ENCODE peak calls at places on chromosome 4, in eight cellular contexts. B is A673, Z is WERI-Rb-1, R is left lung, I is H7, O is ovary, J is bronchial epithelial cell, H is upper lobe of right lung. P is an unnamed sample.

GRCh38 chr4:5816101-5816500 is 76.8 kb downstream of the CRMP1 start:
- DNase-seq in H (peak; percentile 29), Z (no peak), R (no peak), O (no peak), I (no peak), J (no peak), B (no peak), P (no peak)

GRCh38 chr4:42641155-42641554 is 15.8 kb downstream of the ATP8A1 start:
- DNase-seq in I (no peak), R (no peak), J (no peak), Z (no peak), B (no peak), H (no peak), O (no peak), P (no peak)

GRCh38 chr4:151727365-151727764 is 33.4 kb downstream of the GATB start:
- DNase-seq in R (no peak), H (no peak), I (no peak), B (no peak), Z (no peak), J (peak; percentile 89), O (no peak), P (no peak)

GRCh38 chr4:141636077-141636770 is at the start of gene IL15:
- DNase-seq in O (peak; percentile 41), I (peak; percentile 79), J (peak; percentile 29), R (peak; percentile 91), H (peak; percentile 87), B (peak; percentile 24), Z (peak; percentile 44), P (peak; percentile 85)

GRCh38 chr4:1345905-1346780 is 865 bp upstream of the UVSSA start:
- DNase-seq in Z (peak; percentile 68), R (peak; percentile 87), I (peak; percentile 89), O (peak; percentile 61), B (peak; percentile 72), J (no peak), H (peak; percentile 78), P (peak; percentile 60)

GRCh38 chr4:180664766-180665368 is 1578.3 kb upstream of the TENM3 start:
- DNase-seq in H (no peak), O (peak; percentile 56), Z (peak; percentile 85), B (peak; percentile 95), I (peak; percentile 29), J (peak; percentile 75), R (no peak), P (peak; percentile 19)

GRCh38 chr4:789571-790465 is 36.1 kb downstream of the CPLX1 start:
- DNase-seq in Z (peak; percentile 80), H (no peak), B (no peak), R (peak; percentile 77), J (no peak), I (no peak), O (no peak), P (no peak)

GRCh38 chr4:140103676-140104075 is 50.3 kb downstream of the MAML3 start:
- DNase-seq in J (peak; percentile 71), B (peak; percentile 23), I (no peak), O (no peak), H (no peak), R (no peak), Z (no peak), P (peak; percentile 72)

GRCh38 chr4:2930821-2931764 is 32.1 kb downstream of the NOP14 start:
- DNase-seq in J (no peak), R (peak; percentile 92), I (peak; percentile 84), O (peak; percentile 21), Z (no peak), H (peak; percentile 93), B (no peak), P (no peak)

GRCh38 chr4:150784305-150784704 is 202.4 kb downstream of the MAB21L2 start:
- DNase-seq in Z (no peak), H (no peak), I (peak; percentile 2), O (no peak), J (no peak), R (no peak), B (no peak), P (no peak)

GRCh38 chr4:125620066-125620850 is 305.5 kb downstream of the FAT4 start:
- DNase-seq in I (no peak), R (no peak), H (no peak), O (no peak), J (no peak), Z (no peak), B (no peak), P (no peak)

GRCh38 chr4:158710814-158711213 is 12.4 kb downstream of the PPID start:
- DNase-seq in B (peak; percentile 22), O (no peak), H (no peak), J (no peak), I (no peak), R (no peak), Z (no peak), P (no peak)

GRCh38 chr4:172142331-172142738 is 329.1 kb downstream of the GALNTL6 start:
- DNase-seq in J (peak; percentile 12), R (no peak), H (no peak), I (no peak), B (peak; percentile 1), Z (no peak), O (no peak), P (no peak)

GRCh38 chr4:99790796-99791617 is 25.6 kb upstream of the DAPP1 start:
- DNase-seq in R (no peak), J (peak; percentile 94), O (no peak), I (no peak), Z (peak; percentile 90), H (no peak), B (no peak), P (no peak)

DNA sequence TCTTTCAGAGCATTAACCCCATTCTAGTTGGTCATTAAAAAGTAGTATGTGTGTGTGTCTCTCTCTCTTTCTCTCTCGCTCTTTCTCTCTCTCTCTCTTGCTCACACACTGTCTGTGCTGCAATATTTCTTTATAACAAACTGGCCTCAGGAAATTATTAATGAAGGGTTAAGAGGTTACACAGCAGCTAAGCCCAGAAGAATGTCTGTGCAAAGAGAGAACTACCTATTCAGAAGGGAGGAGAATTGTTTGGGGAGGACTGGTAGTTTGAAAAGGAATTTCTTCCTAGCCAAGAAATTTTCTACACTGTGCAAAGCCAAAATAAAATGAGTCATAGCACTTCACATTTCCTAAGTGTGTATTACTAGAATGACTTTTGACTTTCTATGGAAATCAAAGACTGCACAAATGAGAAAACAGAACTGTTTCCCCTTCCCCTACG is 22.2 kb downstream of the PDGFC start:
- DNase-seq in O (no peak), J (peak; percentile 93), R (no peak), I (no peak), H (no peak), Z (no peak), B (no peak), P (no peak)
- H3K4me3 ChIP-seq in O (no peak overlapping the region), J (no peak overlapping the region), R (no peak overlapping the region), I (no peak overlapping the region), H (no peak overlapping the region), Z (no peak overlapping the region), B (no peak overlapping the region), P (no peak overlapping the region)

GRCh38 chr4:173529505-173530325 is at the start of gene HAND2:
- DNase-seq in I (peak; percentile 83), B (peak; percentile 94), H (no peak), J (no peak), O (peak; percentile 85), R (peak; percentile 70), Z (peak; percentile 87), P (no peak)
- H3K27me3 ChIP-seq in I (peaks cover 98% of the 10 kb centered on the region), B (no peaks in the 10 kb centered on the region), H (peaks cover 98% of the 10 kb centered on the region), J (peaks cover 62% of the 10 kb centered on the region), O (no peaks in the 10 kb centered on the region), R (peaks cover 100% of the 10 kb centered on the region), Z (peaks cover 3% of the 10 kb centered on the region), P (peaks cover 92% of the 10 kb centered on the region)

DNA sequence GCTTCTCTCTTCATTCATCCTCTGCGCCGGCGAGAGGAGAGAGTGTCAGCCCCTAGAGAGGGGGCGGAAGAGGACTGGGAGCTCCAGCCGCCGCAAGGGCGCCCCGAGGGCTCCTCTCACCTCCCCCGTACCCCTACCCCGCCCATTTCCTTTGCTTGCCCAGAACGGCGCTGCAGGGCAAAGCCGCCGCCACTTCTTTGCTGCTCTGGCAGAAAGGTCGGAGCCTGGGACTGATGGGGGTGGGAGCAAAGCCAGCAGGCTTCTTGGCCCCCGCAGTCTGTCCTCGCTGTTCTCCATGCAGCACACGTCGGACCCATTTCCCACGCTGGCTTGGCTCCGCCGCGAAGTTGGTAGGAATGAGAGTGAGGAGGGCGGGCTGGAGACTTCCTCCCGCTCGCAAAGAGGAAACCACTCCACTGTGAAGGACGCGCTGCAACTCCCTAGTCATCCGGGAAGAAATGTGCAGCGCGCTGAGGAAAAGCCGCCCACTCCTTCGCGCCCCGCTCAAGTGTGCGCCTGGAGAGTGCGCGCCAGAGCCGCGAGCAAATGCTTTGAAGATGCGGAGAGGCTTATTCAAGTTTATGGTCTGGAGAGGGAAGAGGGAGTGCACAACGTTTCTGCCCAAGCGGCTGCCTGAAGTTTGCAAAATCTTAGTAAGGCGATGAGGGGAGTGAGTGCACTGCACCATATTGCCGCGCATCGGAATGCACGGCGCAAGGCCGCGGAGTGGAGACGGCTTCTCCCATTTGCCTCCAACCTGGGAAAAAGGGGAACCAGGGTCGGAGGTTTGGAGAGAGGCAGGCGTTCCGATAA is 2.8 kb upstream of the PCDH7 start:
- DNase-seq in Z (peak; percentile 53), J (peak; percentile 60), I (peak; percentile 85), O (peak; percentile 16), H (peak; percentile 71), B (peak; percentile 99), R (peak; percentile 79), P (no peak)
- H3K4me3 ChIP-seq in Z (peak overlapping the region; percentile 59), J (peak overlapping the region; percentile 55), I (peak overlapping the region; percentile 80), O (peak overlapping the region; percentile 57), H (peak overlapping the region; percentile 55), B (peak overlapping the region; percentile 93), R (peak overlapping the region; percentile 41), P (no peak overlapping the region)

DNA sequence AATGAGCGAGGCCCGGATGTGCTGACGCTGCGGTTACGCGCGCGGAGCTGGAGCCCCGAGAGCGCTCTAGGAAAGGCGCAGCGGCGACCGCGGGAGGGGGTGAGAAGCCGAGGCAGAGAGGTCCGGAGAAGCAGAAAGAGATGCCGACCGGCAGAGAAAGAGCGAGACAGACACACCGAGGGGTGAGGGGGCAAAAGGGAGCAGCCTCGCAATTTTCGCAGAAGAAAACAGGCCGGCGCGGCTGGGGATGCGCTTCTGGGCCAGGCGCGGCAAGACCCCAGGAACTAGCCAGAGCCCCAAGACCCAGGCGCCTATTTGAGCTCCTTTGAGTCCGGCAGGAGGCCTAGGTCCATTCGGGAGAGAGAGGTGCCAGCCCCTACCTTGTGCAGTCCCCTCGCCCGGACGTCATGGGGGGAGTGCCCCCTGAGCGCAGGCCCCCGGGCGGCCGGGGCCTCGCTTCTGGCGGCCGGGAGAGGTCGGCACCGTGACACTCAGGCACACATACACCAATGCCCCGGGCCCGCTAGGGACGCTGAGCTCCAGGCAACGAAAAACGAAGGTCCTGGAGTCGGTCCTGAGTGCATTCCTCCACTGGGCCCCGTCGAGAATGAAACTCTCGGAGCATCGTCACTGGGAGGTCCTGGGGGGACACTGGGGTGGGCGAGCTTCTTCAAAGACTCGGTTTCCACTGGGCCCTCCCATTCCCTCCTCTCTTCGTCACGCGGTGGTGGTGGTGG is 13.3 kb downstream of the HMX1 start:
- DNase-seq in R (peak; percentile 72), B (peak; percentile 28), J (no peak), O (no peak), Z (no peak), I (peak; percentile 78), H (no peak), P (no peak)
- H3K27me3 ChIP-seq in R (peaks cover 100% of the 10 kb centered on the region), B (peaks cover 93% of the 10 kb centered on the region), J (peaks cover 57% of the 10 kb centered on the region), O (no peaks in the 10 kb centered on the region), Z (no peaks in the 10 kb centered on the region), I (peaks cover 93% of the 10 kb centered on the region), H (peaks cover 95% of the 10 kb centered on the region), P (peaks cover 3% of the 10 kb centered on the region)

P was measured in CD4-positive, alpha-beta memory T cell.